ENCODE peak calls at places on chromosomes 6 and 20, in seven cellular contexts. M is heart left ventricle, B is T-helper 17 cell, H is Panc1, C is Kasumi-1, S is left colon, E is fibroblast of mammary gland. A is an unnamed sample.

GRCh38 chr6:138973481-138974140 is 14.4 kb downstream of the REPS1 start:
- DNase-seq in B (no peak), H (no peak), C (no peak), M (no peak), E (peak), S (no peak), A (peak)

GRCh38 chr6:35343092-35343834 is 905 bp downstream of the PPARD start:
- DNase-seq in B (no peak), S (peak), M (peak), E (peak), H (no peak), C (peak), A (peak)

GRCh38 chr6:163827157-163827556 is 412.6 kb downstream of the QKI start:
- DNase-seq in S (no peak), E (no peak), C (no peak), B (no peak), M (no peak), H (no peak), A (no peak)

GRCh38 chr6:51028271-51028670 is 209.6 kb downstream of the TFAP2B start:
- DNase-seq in E (peak), B (no peak), S (no peak), M (no peak), C (no peak), H (peak), A (peak)

GRCh38 chr6:14799928-14800327 is 445.9 kb upstream of the JARID2 start:
- DNase-seq in H (no peak), M (peak), C (peak), E (peak), B (no peak), S (peak), A (peak)

GRCh38 chr6:111992851-111993250 is 61.1 kb upstream of the CCN6 start:
- DNase-seq in B (peak), H (no peak), S (no peak), E (peak), M (no peak), C (peak), A (peak)

GRCh38 chr6:30990422-30991086 is 7.0 kb downstream of the MUC21 start:
- DNase-seq in B (no peak), S (no peak), H (no peak), M (no peak), E (no peak), C (no peak), A (no peak)

GRCh38 chr20:50692553-50692933 is 1.2 kb upstream of the RIPOR3 start:
- DNase-seq in C (no peak), H (no peak), M (no peak), E (no peak), S (no peak), B (no peak), A (no peak)

GRCh38 chr20:36308318-36308710 is 2.2 kb downstream of the DLGAP4 start:
- DNase-seq in S (no peak), M (no peak), B (no peak), C (no peak), E (no peak), H (no peak), A (no peak)

GRCh38 chr6:11011787-11012234 is 32.3 kb downstream of the ELOVL2 start:
- DNase-seq in H (peak), B (no peak), M (no peak), C (no peak), S (no peak), E (peak), A (peak)

GRCh38 chr6:107999341-107999740 is 41.3 kb upstream of the SEC63 start:
- DNase-seq in B (no peak), H (no peak), E (no peak), M (no peak), S (no peak), C (no peak), A (no peak)

GRCh38 chr6:149467265-149467664 is 17.5 kb downstream of the ZC3H12D start:
- DNase-seq in H (no peak), S (no peak), B (no peak), C (no peak), M (no peak), E (no peak), A (no peak)

GRCh38 chr20:58053391-58054055 is 174.9 kb downstream of the ANKRD60 start:
- DNase-seq in E (no peak), M (no peak), H (no peak), C (no peak), B (no peak), S (no peak), A (no peak)

GRCh38 chr6:54125493-54125892 is 14.2 kb downstream of the MLIP start:
- DNase-seq in M (no peak), H (no peak), S (no peak), C (no peak), B (no peak), E (no peak), A (no peak)